ENCODE peak calls at places on chromosomes 13 and 19, in ten cellular contexts. N, C, Y, R, W, S, U, M, E and O are unnamed samples.

GRCh38 chr19:42122691-42123607 is 9.3 kb downstream of the POU2F2 start:
- DNase-seq in N (no peak), C (no peak), Y (no peak), R (no peak), W (no peak), S (peak), U (no peak), M (no peak), E (no peak), O (no peak)

GRCh38 chr13:110538632-110539031 is 22.9 kb downstream of the RAB20 start:
- DNase-seq in N (no peak), C (no peak), Y (no peak), R (no peak), W (no peak), S (no peak), U (no peak), M (peak), E (no peak), O (no peak)

GRCh38 chr19:14059093-14059480 is 2.8 kb downstream of the PALM3 start:
- DNase-seq in N (peak), C (peak), Y (no peak), R (no peak), W (no peak), S (peak), U (no peak), M (no peak), E (no peak), O (no peak)

GRCh38 chr19:56966225-56966696 is 125.7 kb upstream of the PEG3 start:
- DNase-seq in N (no peak), C (no peak), Y (no peak), R (no peak), W (peak), S (no peak), U (no peak), M (no peak), E (no peak), O (no peak)

GRCh38 chr19:677201-677600 is 1.0 kb downstream of the FSTL3 start:
- DNase-seq in N (no peak), C (no peak), Y (peak), R (peak), W (no peak), S (no peak), U (peak), M (no peak), E (peak), O (peak)

GRCh38 chr13:47459512-47459911 is 541.6 kb downstream of the SUCLA2 start:
- DNase-seq in N (peak), C (peak), Y (peak), R (no peak), W (no peak), S (no peak), U (peak), M (no peak), E (peak), O (peak)

GRCh38 chr13:113762538-113762937 is 3.5 kb downstream of the TMEM255B start:
- DNase-seq in N (no peak), C (no peak), Y (no peak), R (no peak), W (no peak), S (no peak), U (no peak), M (no peak), E (no peak), O (no peak)

GRCh38 chr19:9836021-9836420 is 903 bp downstream of the PIN1 start:
- DNase-seq in N (peak), C (no peak), Y (peak), R (no peak), W (no peak), S (no peak), U (peak), M (peak), E (peak), O (peak)

GRCh38 chr19:11381535-11382369 is 2.4 kb downstream of the EPOR start:
- DNase-seq in N (peak), C (peak), Y (peak), R (peak), W (no peak), S (peak), U (peak), M (peak), E (peak), O (peak)

GRCh38 chr13:40973409-40973808 is 45.7 kb downstream of the ELF1 start:
- DNase-seq in N (no peak), C (no peak), Y (no peak), R (no peak), W (no peak), S (no peak), U (no peak), M (no peak), E (no peak), O (no peak)

GRCh38 chr13:35630551-35631275 is 154.2 kb upstream of the MAB21L1 start:
- DNase-seq in N (peak), C (peak), Y (peak), R (no peak), W (peak), S (no peak), U (peak), M (peak), E (peak), O (peak)

GRCh38 chr13:44879452-44880058 is 109.7 kb downstream of the NUFIP1 start:
- DNase-seq in N (peak), C (peak), Y (peak), R (no peak), W (no peak), S (peak), U (peak), M (peak), E (peak), O (peak)

GRCh38 chr13:79317856-79318255 is 88.2 kb downstream of the RBM26 start:
- DNase-seq in N (no peak), C (no peak), Y (no peak), R (no peak), W (no peak), S (no peak), U (no peak), M (no peak), E (no peak), O (peak)

GRCh38 chr13:112343591-112343990 is 32.6 kb upstream of the SPACA7 start:
- DNase-seq in N (no peak), C (no peak), Y (no peak), R (no peak), W (no peak), S (no peak), U (no peak), M (no peak), E (no peak), O (no peak)

GRCh38 chr19:48548253-48548911 is 3.6 kb upstream of the SULT2B1 start:
- DNase-seq in N (no peak), C (no peak), Y (no peak), R (no peak), W (no peak), S (no peak), U (no peak), M (no peak), E (no peak), O (no peak)

GRCh38 chr13:50910483-50910805 is 853 bp downstream of the RNASEH2B start:
- DNase-seq in N (peak), C (peak), Y (peak), R (no peak), W (no peak), S (no peak), U (no peak), M (peak), E (peak), O (peak)

GRCh38 chr19:42480335-42481095 is 37.8 kb upstream of the CXCL17 start:
- DNase-seq in N (peak), C (no peak), Y (no peak), R (no peak), W (no peak), S (peak), U (no peak), M (no peak), E (peak), O (peak)

GRCh38 chr13:73957889-73958288 is 176.3 kb downstream of the KLF12 start:
- DNase-seq in N (peak), C (no peak), Y (no peak), R (no peak), W (no peak), S (no peak), U (no peak), M (no peak), E (no peak), O (no peak)

GRCh38 chr19:46606681-46607440 is 5.7 kb downstream of the CALM3 start:
- DNase-seq in N (no peak), C (no peak), Y (no peak), R (no peak), W (no peak), S (no peak), U (no peak), M (no peak), E (no peak), O (no peak)

GRCh38 chr13:73971481-73971880 is 162.7 kb downstream of the KLF12 start:
- DNase-seq in N (no peak), C (no peak), Y (no peak), R (no peak), W (no peak), S (no peak), U (no peak), M (no peak), E (no peak), O (no peak)

GRCh38 chr13:104106705-104107393 is 1040.6 kb upstream of the SLC10A2 start:
- DNase-seq in N (no peak), C (peak), Y (no peak), R (no peak), W (no peak), S (no peak), U (no peak), M (peak), E (no peak), O (no peak)

GRCh38 chr19:16078759-16079707 is 2.7 kb downstream of the TPM4 start:
- DNase-seq in N (peak), C (peak), Y (peak), R (no peak), W (peak), S (peak), U (peak), M (peak), E (peak), O (peak)

GRCh38 chr19:38669532-38669931 is 22.1 kb downstream of the ACTN4 start:
- DNase-seq in N (no peak), C (no peak), Y (no peak), R (no peak), W (no peak), S (peak), U (no peak), M (peak), E (no peak), O (no peak)

GRCh38 chr13:113216165-113217056 is 7.0 kb downstream of the CUL4A start:
- DNase-seq in N (peak), C (peak), Y (peak), R (peak), W (peak), S (no peak), U (peak), M (no peak), E (peak), O (peak)

GRCh38 chr19:17202713-17203112 is 12.4 kb upstream of the USE1 start:
- DNase-seq in N (no peak), C (no peak), Y (no peak), R (peak), W (no peak), S (no peak), U (no peak), M (no peak), E (no peak), O (no peak)

GRCh38 chr13:97911311-97912138 is 42.0 kb upstream of the IPO5 start:
- DNase-seq in N (peak), C (peak), Y (peak), R (no peak), W (no peak), S (no peak), U (no peak), M (peak), E (peak), O (no peak)

GRCh38 chr19:16627194-16627927 is 643 bp downstream of the MED26 start:
- DNase-seq in N (peak), C (no peak), Y (no peak), R (no peak), W (peak), S (peak), U (no peak), M (peak), E (peak), O (no peak)

GRCh38 chr19:46226438-46226973 is 3.0 kb upstream of the IGFL1 start:
- DNase-seq in N (no peak), C (no peak), Y (no peak), R (no peak), W (no peak), S (no peak), U (no peak), M (no peak), E (no peak), O (no peak)

GRCh38 chr13:98242403-98242802 is 65.3 kb upstream of the RNF113B start:
- DNase-seq in N (no peak), C (no peak), Y (no peak), R (no peak), W (no peak), S (no peak), U (no peak), M (no peak), E (no peak), O (no peak)

GRCh38 chr19:50333737-50334617 is 4.8 kb upstream of the KCNC3 start:
- DNase-seq in N (no peak), C (peak), Y (no peak), R (peak), W (peak), S (peak), U (no peak), M (peak), E (peak), O (no peak)